ENCODE peak calls at places on chromosomes 3 and 15, in eight cellular contexts. Y, Z, F, N, P, L, R and C are unnamed samples.

GRCh38 chr15:38868326-38869114 is 303.9 kb upstream of the RASGRP1 start:
- DNase-seq in R (no peak), Z (no peak), L (no peak), F (no peak), N (no peak), Y (peak), P (no peak), C (no peak)

GRCh38 chr15:58433597-58434333 is 2.0 kb downstream of the LIPC start:
- DNase-seq in F (no peak), P (no peak), Y (no peak), R (no peak), N (no peak), L (no peak), Z (peak), C (no peak)

GRCh38 chr3:43723121-43723734 is 32.5 kb downstream of the ABHD5 start:
- DNase-seq in Y (peak), P (no peak), R (no peak), L (no peak), N (no peak), Z (no peak), F (no peak), C (no peak)

GRCh38 chr3:171156455-171157005 is 130.0 kb upstream of the SLC2A2 start:
- DNase-seq in L (no peak), Y (peak), F (no peak), N (no peak), Z (no peak), P (no peak), R (no peak), C (no peak)

GRCh38 chr3:144197116-144197515 is 225.5 kb downstream of the DIPK2A start:
- DNase-seq in R (no peak), L (no peak), P (no peak), F (no peak), Z (no peak), N (no peak), Y (no peak), C (no peak)

GRCh38 chr3:4401441-4401840 is 65.6 kb downstream of the SUMF1 start:
- DNase-seq in Z (no peak), R (no peak), L (no peak), Y (no peak), P (no peak), N (no peak), F (no peak), C (no peak)

GRCh38 chr3:37745079-37745478 is 116.6 kb upstream of the CTDSPL start:
- DNase-seq in P (no peak), L (no peak), Z (no peak), N (no peak), F (no peak), R (no peak), Y (no peak), C (no peak)

GRCh38 chr15:74201656-74202420 is 749 bp downstream of the STRA6 start:
- DNase-seq in Z (no peak), F (no peak), P (no peak), N (no peak), L (no peak), Y (peak), R (no peak), C (no peak)

GRCh38 chr3:127214990-127215389 is 22.1 kb downstream of the PRR23E start:
- DNase-seq in P (no peak), Z (no peak), R (no peak), Y (no peak), L (no peak), F (no peak), N (no peak), C (no peak)

GRCh38 chr3:186825294-186825821 is 17.2 kb upstream of the ADIPOQ start:
- DNase-seq in N (no peak), Y (peak), L (peak), R (no peak), Z (no peak), P (no peak), F (no peak), C (no peak)

GRCh38 chr3:48238506-48239085 is 2.3 kb upstream of the ZNF589 start:
- DNase-seq in Z (no peak), Y (no peak), L (no peak), F (no peak), P (no peak), R (no peak), N (no peak), C (no peak)

GRCh38 chr3:64685800-64686445 is 1.9 kb downstream of the ADAMTS9 start:
- DNase-seq in N (no peak), Y (peak), R (peak), P (peak), F (peak), Z (peak), L (peak), C (no peak)

GRCh38 chr3:172324591-172325203 is 123.6 kb downstream of the GHSR start:
- DNase-seq in N (no peak), L (no peak), Z (no peak), F (no peak), Y (no peak), R (no peak), P (no peak), C (no peak)

GRCh38 chr15:31216210-31216911 is 110.3 kb upstream of the KLF13 start:
- DNase-seq in Y (peak), R (no peak), L (peak), N (no peak), P (peak), F (peak), Z (peak), C (peak)

GRCh38 chr3:34363871-34364270 is 565.4 kb downstream of the PDCD6IP start:
- DNase-seq in R (no peak), N (no peak), Z (no peak), L (no peak), F (no peak), Y (no peak), P (no peak), C (no peak)

GRCh38 chr15:66394912-66395311 is 8.2 kb downstream of the MAP2K1 start:
- DNase-seq in F (no peak), Z (no peak), N (no peak), L (no peak), Y (no peak), P (no peak), R (no peak), C (no peak)

GRCh38 chr15:99096173-99096893 is 8.5 kb upstream of the SYNM start:
- DNase-seq in F (no peak), L (no peak), N (no peak), Z (no peak), Y (no peak), R (no peak), P (no peak), C (no peak)

GRCh38 chr15:90463381-90463780 is 66.3 kb upstream of the CRTC3 start:
- DNase-seq in L (no peak), Z (peak), P (no peak), Y (peak), R (no peak), F (no peak), N (no peak), C (peak)

GRCh38 chr15:60620707-60621106 is 141.8 kb upstream of the ICE2 start:
- DNase-seq in F (peak), P (no peak), R (no peak), Y (no peak), N (no peak), Z (no peak), L (no peak), C (no peak)